ENCODE peak calls at places on chromosomes 4 and X, in five cellular contexts. One of them, this sample, is unnamed.

GRCh38 chrX:104113237-104113965 is 1.1 kb downstream of the ZCCHC18 start:
- DNase-seq in fibroblast of lung: peak
- DNase-seq in astrocyte of the spinal cord: peak
- DNase-seq in uterus: peak
- DNase-seq in SK-N-SH: peak
- DNase-seq in this sample: no peak

GRCh38 chr4:137375111-137375850 is 157.0 kb downstream of the PCDH18 start:
- DNase-seq in fibroblast of lung: no peak
- DNase-seq in astrocyte of the spinal cord: no peak
- DNase-seq in uterus: no peak
- DNase-seq in SK-N-SH: no peak
- DNase-seq in this sample: no peak

GRCh38 chr4:116632269-116632668 is 453.1 kb downstream of the TRAM1L1 start:
- DNase-seq in uterus: no peak
- DNase-seq in astrocyte of the spinal cord: no peak
- DNase-seq in SK-N-SH: no peak
- DNase-seq in fibroblast of lung: no peak
- DNase-seq in this sample: peak

GRCh38 chr4:118180776-118181175 is 146.5 kb downstream of the NDST3 start:
- DNase-seq in uterus: no peak
- DNase-seq in astrocyte of the spinal cord: peak
- DNase-seq in fibroblast of lung: peak
- DNase-seq in SK-N-SH: no peak
- DNase-seq in this sample: peak

GRCh38 chrX:41621236-41621651 is 67.5 kb upstream of the GPR34 start:
- DNase-seq in SK-N-SH: peak
- DNase-seq in fibroblast of lung: peak
- DNase-seq in uterus: no peak
- DNase-seq in astrocyte of the spinal cord: peak
- DNase-seq in this sample: no peak

GRCh38 chrX:15903186-15903681 is 48.6 kb upstream of the AP1S2 start:
- DNase-seq in fibroblast of lung: no peak
- DNase-seq in astrocyte of the spinal cord: no peak
- DNase-seq in SK-N-SH: no peak
- DNase-seq in uterus: no peak
- DNase-seq in this sample: no peak

GRCh38 chr4:11367371-11367770 is 61.3 kb downstream of the HS3ST1 start:
- DNase-seq in astrocyte of the spinal cord: peak
- DNase-seq in fibroblast of lung: peak
- DNase-seq in SK-N-SH: no peak
- DNase-seq in uterus: peak
- DNase-seq in this sample: no peak

GRCh38 chr4:19983072-19983471 is 268.6 kb upstream of the SLIT2 start:
- DNase-seq in astrocyte of the spinal cord: peak
- DNase-seq in uterus: no peak
- DNase-seq in SK-N-SH: no peak
- DNase-seq in fibroblast of lung: peak
- DNase-seq in this sample: peak

GRCh38 chr4:113452868-113453620 is 308.5 kb downstream of the CAMK2D start:
- DNase-seq in uterus: no peak
- DNase-seq in SK-N-SH: no peak
- DNase-seq in fibroblast of lung: peak
- DNase-seq in astrocyte of the spinal cord: peak
- DNase-seq in this sample: peak

GRCh38 chr4:154018659-154019058 is 229.8 kb upstream of the SFRP2 start:
- DNase-seq in uterus: no peak
- DNase-seq in fibroblast of lung: no peak
- DNase-seq in SK-N-SH: peak
- DNase-seq in astrocyte of the spinal cord: no peak
- DNase-seq in this sample: no peak

GRCh38 chr4:21885241-21885640 is 63.3 kb downstream of the KCNIP4 start:
- DNase-seq in uterus: no peak
- DNase-seq in fibroblast of lung: peak
- DNase-seq in SK-N-SH: no peak
- DNase-seq in astrocyte of the spinal cord: peak
- DNase-seq in this sample: no peak

GRCh38 chrX:73812256-73812655 is 249.3 kb downstream of the CHIC1 start:
- DNase-seq in fibroblast of lung: no peak
- DNase-seq in uterus: no peak
- DNase-seq in SK-N-SH: no peak
- DNase-seq in astrocyte of the spinal cord: no peak
- DNase-seq in this sample: no peak

GRCh38 chr4:52957791-52958190 is 95.7 kb downstream of the RASL11B start:
- DNase-seq in astrocyte of the spinal cord: peak
- DNase-seq in uterus: no peak
- DNase-seq in SK-N-SH: no peak
- DNase-seq in fibroblast of lung: no peak
- DNase-seq in this sample: no peak

GRCh38 chrX:136202889-136203288 is 48.3 kb downstream of the MAP7D3 start:
- DNase-seq in fibroblast of lung: peak
- DNase-seq in SK-N-SH: no peak
- DNase-seq in astrocyte of the spinal cord: no peak
- DNase-seq in uterus: no peak
- DNase-seq in this sample: no peak

GRCh38 chr4:96241819-96242218 is 401.9 kb downstream of the PDHA2 start:
- DNase-seq in astrocyte of the spinal cord: no peak
- DNase-seq in uterus: no peak
- DNase-seq in fibroblast of lung: no peak
- DNase-seq in SK-N-SH: no peak
- DNase-seq in this sample: no peak

GRCh38 chr4:8516061-8516573 is 64.1 kb upstream of the GPR78 start:
- DNase-seq in astrocyte of the spinal cord: no peak
- DNase-seq in fibroblast of lung: no peak
- DNase-seq in uterus: no peak
- DNase-seq in SK-N-SH: no peak
- DNase-seq in this sample: no peak

GRCh38 chr4:98516042-98516440 is 142.4 kb downstream of the TSPAN5 start:
- DNase-seq in SK-N-SH: no peak
- DNase-seq in uterus: no peak
- DNase-seq in astrocyte of the spinal cord: peak
- DNase-seq in fibroblast of lung: peak
- DNase-seq in this sample: no peak

GRCh38 chrX:11188664-11189063 is 77.5 kb downstream of the HCCS start:
- DNase-seq in uterus: no peak
- DNase-seq in astrocyte of the spinal cord: no peak
- DNase-seq in fibroblast of lung: peak
- DNase-seq in SK-N-SH: no peak
- DNase-seq in this sample: no peak

GRCh38 chr4:48668254-48669017 is 111.6 kb downstream of the FRYL start:
- DNase-seq in astrocyte of the spinal cord: no peak
- DNase-seq in uterus: no peak
- DNase-seq in fibroblast of lung: no peak
- DNase-seq in SK-N-SH: no peak
- DNase-seq in this sample: no peak

GRCh38 chrX:7252013-7252610 is 104.2 kb upstream of the PUDP start:
- DNase-seq in uterus: no peak
- DNase-seq in fibroblast of lung: no peak
- DNase-seq in astrocyte of the spinal cord: no peak
- DNase-seq in SK-N-SH: no peak
- DNase-seq in this sample: no peak

GRCh38 chr4:170750519-170750918 is 660.8 kb upstream of the AADAT start:
- DNase-seq in astrocyte of the spinal cord: no peak
- DNase-seq in uterus: no peak
- DNase-seq in fibroblast of lung: no peak
- DNase-seq in SK-N-SH: peak
- DNase-seq in this sample: no peak

GRCh38 chrX:77087529-77088169 is 359.5 kb upstream of the FGF16 start:
- DNase-seq in fibroblast of lung: peak
- DNase-seq in astrocyte of the spinal cord: peak
- DNase-seq in uterus: no peak
- DNase-seq in SK-N-SH: no peak
- DNase-seq in this sample: peak

GRCh38 chr4:1793496-1793840 is 375 bp downstream of the FGFR3 start:
- DNase-seq in fibroblast of lung: peak
- DNase-seq in SK-N-SH: peak
- DNase-seq in uterus: peak
- DNase-seq in astrocyte of the spinal cord: no peak
- DNase-seq in this sample: no peak

GRCh38 chrX:41391606-41392005 is 55.5 kb upstream of the NYX start:
- DNase-seq in astrocyte of the spinal cord: no peak
- DNase-seq in fibroblast of lung: no peak
- DNase-seq in uterus: no peak
- DNase-seq in SK-N-SH: no peak
- DNase-seq in this sample: no peak

GRCh38 chrX:2345562-2345961 is 155.2 kb downstream of the DHRSX start:
- DNase-seq in SK-N-SH: no peak
- DNase-seq in astrocyte of the spinal cord: no peak
- DNase-seq in uterus: no peak
- DNase-seq in fibroblast of lung: no peak
- DNase-seq in this sample: no peak

GRCh38 chrX:13721819-13722527 is 12.4 kb downstream of the TRAPPC2 start:
- DNase-seq in astrocyte of the spinal cord: peak
- DNase-seq in fibroblast of lung: peak
- DNase-seq in SK-N-SH: no peak
- DNase-seq in uterus: no peak
- DNase-seq in this sample: no peak

GRCh38 chrX:47191331-47191730 is 2.3 kb upstream of the UBA1 start:
- DNase-seq in uterus: no peak
- DNase-seq in astrocyte of the spinal cord: no peak
- DNase-seq in SK-N-SH: no peak
- DNase-seq in fibroblast of lung: no peak
- DNase-seq in this sample: no peak

GRCh38 chrX:46587158-46587557 is 13.6 kb downstream of the CHST7 start:
- DNase-seq in fibroblast of lung: peak
- DNase-seq in SK-N-SH: no peak
- DNase-seq in astrocyte of the spinal cord: peak
- DNase-seq in uterus: peak
- DNase-seq in this sample: no peak

GRCh38 chrX:118254611-118255010 is 91.3 kb upstream of the WDR44 start:
- DNase-seq in astrocyte of the spinal cord: peak
- DNase-seq in fibroblast of lung: peak
- DNase-seq in SK-N-SH: peak
- DNase-seq in uterus: peak
- DNase-seq in this sample: no peak

GRCh38 chrX:67543818-67544217 is at the start of gene AR:
- DNase-seq in fibroblast of lung: peak
- DNase-seq in uterus: peak
- DNase-seq in SK-N-SH: peak
- DNase-seq in astrocyte of the spinal cord: peak
- DNase-seq in this sample: no peak

GRCh38 chr4:182448281-182449151 is 205.3 kb downstream of the TENM3 start:
- DNase-seq in fibroblast of lung: peak
- DNase-seq in astrocyte of the spinal cord: peak
- DNase-seq in SK-N-SH: peak
- DNase-seq in uterus: peak
- DNase-seq in this sample: peak

GRCh38 chr4:95585016-95585695 is 36.4 kb upstream of the UNC5C start:
- DNase-seq in astrocyte of the spinal cord: no peak
- DNase-seq in fibroblast of lung: peak
- DNase-seq in SK-N-SH: no peak
- DNase-seq in uterus: no peak
- DNase-seq in this sample: no peak

GRCh38 chr4:99945718-99946345 is 586 bp downstream of the DNAJB14 start:
- DNase-seq in SK-N-SH: peak
- DNase-seq in uterus: no peak
- DNase-seq in fibroblast of lung: peak
- DNase-seq in astrocyte of the spinal cord: peak
- DNase-seq in this sample: no peak

GRCh38 chr4:55180980-55181379 is 55.6 kb upstream of the KDR start:
- DNase-seq in SK-N-SH: no peak
- DNase-seq in uterus: no peak
- DNase-seq in fibroblast of lung: peak
- DNase-seq in astrocyte of the spinal cord: peak
- DNase-seq in this sample: no peak

GRCh38 chr4:53694666-53695065 is 103.4 kb upstream of the LNX1 start:
- DNase-seq in SK-N-SH: no peak
- DNase-seq in fibroblast of lung: no peak
- DNase-seq in uterus: no peak
- DNase-seq in astrocyte of the spinal cord: no peak
- DNase-seq in this sample: no peak

GRCh38 chr4:79201976-79202375 is 123.9 kb downstream of the NAA11 start:
- DNase-seq in astrocyte of the spinal cord: no peak
- DNase-seq in SK-N-SH: no peak
- DNase-seq in uterus: no peak
- DNase-seq in fibroblast of lung: no peak
- DNase-seq in this sample: no peak

GRCh38 chrX:48493890-48494364 is 14.9 kb upstream of the PORCN start:
- DNase-seq in astrocyte of the spinal cord: peak
- DNase-seq in fibroblast of lung: peak
- DNase-seq in uterus: no peak
- DNase-seq in SK-N-SH: no peak
- DNase-seq in this sample: no peak
- TF ChIP-seq CTCF in astrocyte of the spinal cord: peak
- TF ChIP-seq CTCF in fibroblast of lung: peak
- TF ChIP-seq CTCF in uterus: no peak
- TF ChIP-seq CTCF in SK-N-SH: peak
- TF ChIP-seq CTCF in this sample: peak

GRCh38 chr4:41361831-41362646 is 105.3 kb downstream of the UCHL1 start:
- DNase-seq in uterus: no peak
- DNase-seq in SK-N-SH: peak
- DNase-seq in fibroblast of lung: no peak
- DNase-seq in astrocyte of the spinal cord: no peak
- DNase-seq in this sample: no peak
- H3K4me3 ChIP-seq in uterus: peak
- H3K4me3 ChIP-seq in SK-N-SH: no peak
- H3K4me3 ChIP-seq in fibroblast of lung: no peak
- H3K4me3 ChIP-seq in astrocyte of the spinal cord: no peak
- H3K4me3 ChIP-seq in this sample: peak

DNA sequence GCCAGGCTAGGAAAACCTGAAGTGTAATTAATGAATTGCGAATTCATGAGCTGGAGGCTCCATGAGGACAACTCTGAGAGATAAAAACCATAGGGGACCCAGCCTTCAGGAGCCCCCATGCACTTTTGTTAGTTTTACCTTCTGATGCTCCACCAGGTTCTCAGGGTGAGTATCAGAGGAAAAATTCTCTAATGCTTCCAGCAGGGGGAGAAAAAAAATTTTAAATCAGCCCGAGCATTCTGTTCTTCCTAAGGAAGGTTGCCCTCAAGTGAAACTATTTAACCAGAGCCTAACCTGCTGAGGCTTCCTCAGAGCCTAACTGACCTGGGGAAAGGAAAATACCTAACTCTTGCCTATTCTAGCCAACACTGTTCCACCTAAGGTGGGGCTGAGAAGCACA is 552.6 kb downstream of the PPARGC1A start:
- DNase-seq in fibroblast of lung: no peak
- DNase-seq in astrocyte of the spinal cord: no peak
- DNase-seq in uterus: no peak
- DNase-seq in SK-N-SH: no peak
- DNase-seq in this sample: no peak
- TF ChIP-seq CTCF in fibroblast of lung: no peak
- TF ChIP-seq CTCF in astrocyte of the spinal cord: no peak
- TF ChIP-seq CTCF in uterus: no peak
- TF ChIP-seq CTCF in SK-N-SH: peak
- TF ChIP-seq CTCF in this sample: peak

GRCh38 chr4:41866799-41867677 is 68.2 kb upstream of the TMEM33 start:
- DNase-seq in uterus: no peak
- DNase-seq in astrocyte of the spinal cord: no peak
- DNase-seq in fibroblast of lung: no peak
- DNase-seq in SK-N-SH: no peak
- DNase-seq in this sample: no peak

GRCh38 chr4:41865306-41865980 is 69.8 kb upstream of the TMEM33 start:
- DNase-seq in uterus: no peak
- DNase-seq in fibroblast of lung: no peak
- DNase-seq in SK-N-SH: no peak
- DNase-seq in astrocyte of the spinal cord: no peak
- DNase-seq in this sample: peak

GRCh38 chr4:41865981-41866798 is 69.0 kb upstream of the TMEM33 start:
- DNase-seq in fibroblast of lung: no peak
- DNase-seq in astrocyte of the spinal cord: no peak
- DNase-seq in uterus: no peak
- DNase-seq in SK-N-SH: no peak
- DNase-seq in this sample: no peak
- H3K4me3 ChIP-seq in fibroblast of lung: no peak
- H3K4me3 ChIP-seq in astrocyte of the spinal cord: no peak
- H3K4me3 ChIP-seq in uterus: no peak
- H3K4me3 ChIP-seq in SK-N-SH: no peak
- H3K4me3 ChIP-seq in this sample: no peak